ENCODE peak calls at places on chromosome 19, in seven cellular contexts. Q is stimulated activated CD8-positive, alpha-beta memory T cell treated with anti-CD3 and anti-CD28 coated beads, Interleukin-4, amount 100 ng/mL, for 48 hours; C is AG09309; B is endothelial cell; H is nephron progenitor cell; P is hypothalamus; Z is skeletal muscle cell. N is an unnamed sample.

GRCh38 chr19:3129112-3129511 is 6.7 kb upstream of the GNA15 start:
- DNase-seq in H (no peak), Z (peak), B (no peak), C (peak), P (no peak), Q (no peak), N (peak)

GRCh38 chr19:18464646-18465045 is 26.7 kb upstream of the ISYNA1 start:
- DNase-seq in B (no peak), C (no peak), Q (no peak), Z (peak), P (peak), H (no peak), N (no peak)

GRCh38 chr19:9848060-9848459 is 12.9 kb downstream of the PIN1 start:
- DNase-seq in H (peak), P (no peak), C (no peak), B (peak), Z (no peak), Q (peak), N (no peak)

GRCh38 chr19:36420961-36421748 is 2.7 kb upstream of the ZFP82 start:
- DNase-seq in H (no peak), P (no peak), Z (no peak), C (no peak), B (peak), Q (peak), N (peak)

GRCh38 chr19:737591-738093 is 13.3 kb upstream of the MISP start:
- DNase-seq in Z (no peak), P (no peak), Q (peak), C (no peak), H (peak), B (peak), N (no peak)

GRCh38 chr19:39127812-39128510 is 2.4 kb downstream of the PAK4 start:
- DNase-seq in P (no peak), B (no peak), C (no peak), Q (no peak), H (no peak), Z (no peak), N (no peak)

GRCh38 chr19:55146648-55147218 is 2.3 kb downstream of the TNNT1 start:
- DNase-seq in H (peak), Q (no peak), Z (no peak), C (no peak), P (no peak), B (no peak), N (no peak)

GRCh38 chr19:41882568-41883462 is at the start of gene ARHGEF1:
- DNase-seq in C (no peak), P (peak), Q (peak), Z (no peak), H (peak), B (peak), N (peak)

GRCh38 chr19:55641376-55642152 is 762 bp downstream of the ZNF580 start:
- DNase-seq in Q (peak), C (no peak), Z (no peak), P (no peak), B (no peak), H (no peak), N (peak)

GRCh38 chr19:41023193-41023592 is 32.1 kb downstream of the CYP2B6 start:
- DNase-seq in Z (no peak), P (no peak), H (no peak), C (no peak), Q (no peak), B (no peak), N (no peak)

GRCh38 chr19:7199613-7200533 is 94.3 kb downstream of the INSR start:
- DNase-seq in H (no peak), B (no peak), Q (no peak), C (no peak), P (no peak), Z (no peak), N (no peak)

GRCh38 chr19:48844472-48844871 is 8.2 kb upstream of the HSD17B14 start:
- DNase-seq in Q (no peak), Z (no peak), P (no peak), H (no peak), C (no peak), B (no peak), N (peak)

GRCh38 chr19:11570039-11570462 is 7.4 kb downstream of the ACP5 start:
- DNase-seq in Q (no peak), Z (no peak), B (no peak), C (no peak), H (no peak), P (no peak), N (no peak)

GRCh38 chr19:10112895-10113591 is 1.6 kb downstream of the P2RY11 start:
- DNase-seq in P (no peak), C (no peak), Q (peak), H (peak), Z (no peak), B (peak), N (no peak)

GRCh38 chr19:46863818-46864629 is 3.2 kb downstream of the ARHGAP35 start:
- DNase-seq in Q (no peak), B (no peak), Z (no peak), P (no peak), H (peak), C (no peak), N (peak)

GRCh38 chr19:36986601-36987000 is 70.5 kb downstream of the ZNF568 start:
- DNase-seq in P (no peak), H (no peak), B (no peak), C (no peak), Z (no peak), Q (no peak), N (no peak)

GRCh38 chr19:29603308-29603707 is 2.8 kb upstream of the POP4 start:
- DNase-seq in Z (no peak), Q (no peak), B (no peak), C (no peak), H (no peak), P (no peak), N (no peak)

GRCh38 chr19:16880884-16881554 is 7.8 kb upstream of the F2RL3 start:
- DNase-seq in B (no peak), Z (no peak), H (no peak), P (no peak), Q (no peak), C (no peak), N (no peak)

GRCh38 chr19:48509467-48510194 is 2.0 kb downstream of the LMTK3 start:
- DNase-seq in Z (no peak), P (no peak), C (no peak), B (no peak), Q (no peak), H (no peak), N (no peak)

N was measured in mammary epithelial cell.